ENCODE peak calls at places on chromosomes 4 and X, in four cellular contexts. D is WTC11; E is stimulated activated CD4-positive, alpha-beta T cell treated with anti-CD3 and anti-CD28 coated beads, Interleukin-4, amount 100 ng/mL, for 1 hour; K is AG09319. Z is an unnamed sample.

GRCh38 chrX:118286066-118286758 is 59.7 kb upstream of the WDR44 start:
- DNase-seq in D (no peak), E (no peak), K (no peak), Z (no peak)

GRCh38 chrX:81537723-81538122 is 335.8 kb downstream of the SH3BGRL start:
- DNase-seq in D (no peak), E (no peak), K (no peak), Z (no peak)

GRCh38 chr4:53744446-53745160 is 153.3 kb upstream of the LNX1 start:
- DNase-seq in D (no peak), E (no peak), K (no peak), Z (no peak)

GRCh38 chr4:152243890-152244595 is 291.8 kb downstream of the FBXW7 start:
- DNase-seq in D (no peak), E (no peak), K (no peak), Z (no peak)

GRCh38 chrX:9231491-9231890 is 197.6 kb upstream of the FAM9B start:
- DNase-seq in D (no peak), E (no peak), K (no peak), Z (no peak)

GRCh38 chr4:111449657-111450056 is 695.6 kb upstream of the FAM241A start:
- DNase-seq in D (no peak), E (no peak), K (no peak), Z (no peak)

GRCh38 chrX:130030826-130031225 is 48.4 kb downstream of the BCORL1 start:
- DNase-seq in D (no peak), E (no peak), K (no peak), Z (no peak)

GRCh38 chr4:45063166-45063565 is 336.8 kb upstream of the GNPDA2 start:
- DNase-seq in D (no peak), E (no peak), K (no peak), Z (no peak)

GRCh38 chr4:156098846-156099245 is 145.2 kb upstream of the CTSO start:
- DNase-seq in D (no peak), E (no peak), K (no peak), Z (no peak)

GRCh38 chrX:39258331-39258730 is 457.1 kb downstream of the MID1IP1 start:
- DNase-seq in D (no peak), E (no peak), K (no peak), Z (no peak)